ENCODE peak calls at places on chromosomes 13 and 19, in six cellular contexts. J is activated T-cell treated with anti-CD3 and anti-CD28 coated beads for 1 hour; M is stimulated activated CD4-positive, alpha-beta T cell treated with anti-CD3 and anti-CD28 coated beads, Interleukin-2, amount 100 ng/mL, for 24 hours; A is uterus; S is choroid plexus epithelial cell; T is cardiac fibroblast. Q is an unnamed sample.

GRCh38 chr19:31742249-31742648 is 393.0 kb upstream of the TSHZ3 start:
- DNase-seq in T (no peak), A (no peak), J (no peak), S (no peak), M (no peak), Q (no peak)

GRCh38 chr13:28679628-28680027 is 20.7 kb downstream of the POMP start:
- DNase-seq in A (no peak), S (peak), J (no peak), M (no peak), T (peak), Q (no peak)

GRCh38 chr19:56504581-56504980 is 3.1 kb upstream of the ZNF471 start:
- DNase-seq in S (peak), T (peak), M (no peak), A (no peak), J (no peak), Q (peak)

GRCh38 chr19:49814010-49814409 is 918 bp upstream of the FUZ start:
- DNase-seq in M (no peak), S (no peak), T (no peak), A (no peak), J (no peak), Q (no peak)

GRCh38 chr19:40594657-40595077 is 6.5 kb upstream of the LTBP4 start:
- DNase-seq in M (no peak), T (no peak), S (peak), A (no peak), J (no peak), Q (peak)

GRCh38 chr13:42981853-42982252 is 10.2 kb downstream of the EPSTI1 start:
- DNase-seq in T (no peak), S (no peak), J (no peak), M (no peak), A (no peak), Q (no peak)

GRCh38 chr19:55005684-55006488 is 32.2 kb downstream of the GP6 start:
- DNase-seq in M (peak), S (peak), J (peak), A (no peak), T (no peak), Q (no peak)

GRCh38 chr13:100536643-100537180 is 51.9 kb downstream of the GGACT start:
- DNase-seq in S (no peak), J (no peak), M (no peak), A (no peak), T (no peak), Q (no peak)

GRCh38 chr13:38386421-38386820 is 36.8 kb downstream of the UFM1 start:
- DNase-seq in M (no peak), J (no peak), S (peak), T (peak), A (no peak), Q (peak)

GRCh38 chr13:111177081-111177711 is 62.1 kb downstream of the ARHGEF7 start:
- DNase-seq in M (peak), A (no peak), T (peak), S (peak), J (peak), Q (peak)

GRCh38 chr13:90427322-90428272 is 919.9 kb upstream of the MIR17HG start:
- DNase-seq in M (no peak), T (no peak), J (no peak), S (no peak), A (no peak), Q (no peak)

GRCh38 chr19:3315676-3315973 is 50.8 kb upstream of the NFIC start:
- DNase-seq in J (no peak), M (no peak), A (no peak), T (no peak), S (no peak), Q (no peak)

GRCh38 chr13:32391101-32391620 is 36.8 kb downstream of the N4BP2L1 start:
- DNase-seq in M (no peak), T (peak), A (no peak), S (no peak), J (no peak), Q (no peak)

GRCh38 chr19:48858984-48859710 is 9.3 kb downstream of the PLEKHA4 start:
- DNase-seq in M (peak), A (no peak), J (peak), S (no peak), T (no peak), Q (no peak)

GRCh38 chr19:9061879-9062278 is 25.0 kb upstream of the OR1M1 start:
- DNase-seq in M (no peak), A (no peak), S (no peak), J (no peak), T (no peak), Q (no peak)

GRCh38 chr13:85347251-85347650 is 452.0 kb downstream of the SLITRK6 start:
- DNase-seq in S (peak), T (no peak), A (no peak), J (no peak), M (no peak), Q (no peak)

Q was measured in foreskin fibroblast.